ENCODE peak calls at places on chromosome X, in five cellular contexts. F is sigmoid colon, V is adrenal gland, R is spleen, H is K562. T is an unnamed sample.
A peak's percentile ranks its signal among the peaks of the same experiment; 100 is the strongest.

GRCh38 chrX:9566150-9566621 is 101.3 kb downstream of the TBL1X start:
- DNase-seq in F (peak; percentile 83), V (peak; percentile 88), R (no peak), H (peak; percentile 8), T (peak; percentile 83)

GRCh38 chrX:135264210-135264609 is 12.3 kb downstream of the ETDA start:
- DNase-seq in F (no peak), V (no peak), R (no peak), H (no peak), T (no peak)

GRCh38 chrX:106874075-106874474 is 29.1 kb downstream of the RIPPLY1 start:
- DNase-seq in F (no peak), V (no peak), R (no peak), H (no peak), T (no peak)

GRCh38 chrX:33062016-33062415 is 149.3 kb downstream of the DMD start:
- DNase-seq in F (no peak), V (no peak), R (no peak), H (no peak), T (no peak)

GRCh38 chrX:101619336-101619735 is 1.5 kb upstream of the ARMCX6 start:
- DNase-seq in F (no peak), V (no peak), R (no peak), H (no peak), T (peak; percentile 25)

GRCh38 chrX:13489451-13489850 is 80.0 kb upstream of the EGFL6 start:
- DNase-seq in F (peak; percentile 89), V (peak; percentile 66), R (no peak), H (no peak), T (peak; percentile 6)

GRCh38 chrX:9953396-9953795 is 13.8 kb upstream of the CLDN34 start:
- DNase-seq in F (no peak), V (no peak), R (no peak), H (no peak), T (no peak)

GRCh38 chrX:55738969-55739368 is 21.4 kb downstream of the RRAGB start:
- DNase-seq in F (no peak), V (no peak), R (no peak), H (no peak), T (no peak)

GRCh38 chrX:69282893-69283690 is 117.8 kb upstream of the PJA1 start:
- DNase-seq in F (no peak), V (no peak), R (no peak), H (no peak), T (no peak)

GRCh38 chrX:154096140-154097002 is 1.1 kb downstream of the MECP2 start:
- DNase-seq in F (no peak), V (no peak), R (no peak), H (peak; percentile 38), T (peak; percentile 23)

GRCh38 chrX:135463937-135464336 is 42.2 kb downstream of the SMIM10L2A start:
- DNase-seq in F (no peak), V (peak; percentile 8), R (no peak), H (no peak), T (no peak)

GRCh38 chrX:1400049-1400448 is 8.1 kb upstream of the SLC25A6 start:
- DNase-seq in F (peak; percentile 21), V (peak; percentile 0), R (peak; percentile 47), H (no peak), T (no peak)

GRCh38 chrX:110692876-110693275 is 102.7 kb downstream of the CHRDL1 start:
- DNase-seq in F (no peak), V (no peak), R (no peak), H (no peak), T (no peak)

GRCh38 chrX:42531431-42531830 is 246.5 kb downstream of the PPP1R2C start:
- DNase-seq in F (no peak), V (no peak), R (no peak), H (no peak), T (no peak)

GRCh38 chrX:21840199-21840557 is 761 bp downstream of the MBTPS2 start:
- DNase-seq in F (no peak), V (no peak), R (no peak), H (no peak), T (no peak)

GRCh38 chrX:107734646-107735045 is 40.9 kb downstream of the TSC22D3 start:
- DNase-seq in F (no peak), V (no peak), R (no peak), H (no peak), T (no peak)

GRCh38 chrX:68488657-68489056 is 10.2 kb upstream of the YIPF6 start:
- DNase-seq in F (no peak), V (no peak), R (no peak), H (no peak), T (peak; percentile 9)

GRCh38 chrX:72371405-72371804 is 65.7 kb upstream of the CITED1 start:
- DNase-seq in F (no peak), V (no peak), R (no peak), H (no peak), T (no peak)

GRCh38 chrX:129781134-129782014 is 1.6 kb downstream of the SASH3 start:
- DNase-seq in F (no peak), V (peak; percentile 27), R (peak; percentile 95), H (no peak), T (peak; percentile 9)

GRCh38 chrX:29082558-29082957 is 495.3 kb downstream of the IL1RAPL1 start:
- DNase-seq in F (no peak), V (no peak), R (no peak), H (no peak), T (no peak)

GRCh38 chrX:118216488-118216887 is 99.9 kb upstream of the KLHL13 start:
- DNase-seq in F (no peak), V (no peak), R (no peak), H (no peak), T (peak; percentile 21)

GRCh38 chrX:110175146-110175545 is 142.7 kb downstream of the AMMECR1 start:
- DNase-seq in F (no peak), V (no peak), R (peak; percentile 45), H (no peak), T (no peak)

GRCh38 chrX:123860506-123860840 is 620 bp downstream of the XIAP start:
- DNase-seq in F (no peak), V (peak; percentile 35), R (no peak), H (no peak), T (no peak)
- TF ChIP-seq POLR2A in F (no peak), V (peak; percentile 8), R (no peak), H (no peak), T (no peak)

GRCh38 chrX:39950035-39950688 is 147.6 kb downstream of the BCOR start:
- DNase-seq in F (no peak), V (no peak), R (peak; percentile 10), H (peak; percentile 41), T (no peak)
- H3K9me3 ChIP-seq in F (no peaks in the 10 kb centered on the region), V (no peaks in the 10 kb centered on the region), R (no peaks in the 10 kb centered on the region), H (no peaks in the 10 kb centered on the region), T (no peaks in the 10 kb centered on the region)

DNA sequence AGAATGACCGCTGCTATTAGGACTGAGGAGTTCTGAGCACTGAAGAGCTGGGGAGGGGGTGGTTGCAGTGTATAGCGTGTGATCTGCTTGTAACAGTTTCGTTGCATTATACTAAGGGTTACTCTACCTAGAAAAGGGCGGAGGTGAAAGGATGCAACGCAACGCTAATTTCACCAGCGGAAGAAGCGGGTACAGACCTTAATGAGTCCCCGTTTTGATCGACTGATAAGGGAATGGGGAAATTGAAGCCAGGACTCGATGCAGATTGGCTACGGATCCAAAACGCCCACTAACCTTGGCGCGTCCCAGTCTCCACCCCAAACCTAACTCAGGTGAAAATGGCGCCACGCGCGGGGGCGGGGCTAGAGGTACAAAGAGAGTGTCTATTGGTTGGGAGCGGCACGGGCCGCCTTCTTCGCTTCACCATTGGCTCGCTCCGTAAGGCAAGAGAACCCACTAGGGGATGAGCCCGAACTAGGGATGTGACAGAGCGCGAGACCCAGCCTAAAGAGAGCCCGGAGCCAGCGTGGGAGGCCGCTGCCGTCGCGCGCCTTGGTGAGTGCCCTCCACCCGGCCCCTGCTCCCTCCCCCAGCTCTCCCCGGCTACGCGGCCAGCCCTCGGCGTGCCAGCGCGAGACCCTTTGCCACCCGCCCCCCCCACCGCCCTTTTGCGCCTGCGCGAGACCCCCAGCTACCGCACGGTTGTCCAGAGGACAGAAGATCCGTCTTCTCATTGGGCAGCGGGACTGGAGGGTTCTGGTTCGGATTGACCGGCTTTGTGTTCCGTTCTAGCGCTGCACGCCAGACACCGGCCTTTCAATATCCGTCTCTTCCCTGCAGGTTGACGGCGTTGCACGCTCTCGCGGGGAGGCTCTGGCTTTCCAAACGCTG is at the start of gene EBP:
- DNase-seq in F (peak; percentile 93), V (peak; percentile 95), R (peak; percentile 94), H (peak; percentile 94), T (peak; percentile 94)
- TF ChIP-seq POLR2A in F (peak; percentile 55), V (peak; percentile 80), R (peak; percentile 16), H (peak; percentile 77), T (peak; percentile 76)

DNA sequence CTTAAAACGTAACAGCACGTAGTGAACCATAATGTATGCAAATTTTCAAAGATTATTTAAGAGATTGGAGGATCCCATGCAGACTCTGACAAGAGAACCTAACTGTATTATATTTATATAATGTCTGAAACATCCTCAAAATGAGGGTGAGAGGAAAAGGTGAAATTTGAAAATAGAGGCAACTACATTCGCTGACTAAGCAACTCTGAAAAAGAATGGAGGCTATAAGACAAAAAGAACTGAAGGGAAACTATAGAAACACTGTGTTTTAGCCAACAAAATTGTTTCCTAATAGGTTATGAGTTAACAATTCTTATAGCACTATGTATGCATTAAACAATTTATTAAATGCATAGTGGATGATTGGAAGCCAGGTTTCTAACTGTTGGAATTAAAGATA is 648.0 kb downstream of the UBE2NL start:
- DNase-seq in F (no peak), V (no peak), R (no peak), H (no peak), T (no peak)
- H3K9me3 ChIP-seq in F (no peaks in the 10 kb centered on the region), V (no peaks in the 10 kb centered on the region), R (no peaks in the 10 kb centered on the region), H (no peaks in the 10 kb centered on the region), T (no peaks in the 10 kb centered on the region)

DNA sequence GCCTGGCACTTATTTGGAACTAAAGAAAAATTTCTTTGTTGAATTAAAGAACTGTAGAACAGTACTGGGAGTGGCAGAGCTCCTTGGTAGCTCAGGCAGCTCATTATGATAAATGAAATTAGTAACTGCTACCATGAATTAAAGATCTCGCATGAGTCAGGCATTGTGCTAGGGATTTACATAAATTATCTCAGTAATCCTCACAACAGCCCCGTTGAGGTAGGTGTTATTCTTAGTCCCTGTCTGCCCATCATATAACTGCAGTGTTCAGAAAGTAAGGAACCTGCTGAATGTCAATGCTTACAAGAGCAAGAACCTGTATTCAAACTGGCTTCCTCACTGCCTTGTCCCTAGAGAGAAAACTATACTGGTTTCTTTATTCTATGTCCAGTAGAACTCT is 108.3 kb downstream of the NLGN4X start:
- DNase-seq in F (no peak), V (no peak), R (no peak), H (no peak), T (no peak)
- TF ChIP-seq POLR2A in F (no peak), V (no peak), R (no peak), H (no peak), T (no peak)

GRCh38 chrX:53056292-53056691 is 7.7 kb downstream of the GPR173 start:
- DNase-seq in F (no peak), V (no peak), R (no peak), H (no peak), T (no peak)
- H3K9me3 ChIP-seq in F (no peaks in the 10 kb centered on the region), V (no peaks in the 10 kb centered on the region), R (no peaks in the 10 kb centered on the region), H (no peaks in the 10 kb centered on the region), T (no peaks in the 10 kb centered on the region)

T was measured in thyroid gland.